ENCODE peak calls at places on chromosomes 12 and 14, in eight cellular contexts. S is fibroblast of lung, J is Peyer's patch, W is Panc1, I is sigmoid colon, H is thyroid gland, P is GM12878, B is A673. K is an unnamed sample.

GRCh38 chr12:77124767-77125166 is 59.4 kb upstream of the E2F7 start:
- DNase-seq in J (no peak), B (no peak), H (no peak), S (peak; percentile 85), P (no peak), W (no peak), I (no peak), K (no peak)

GRCh38 chr12:113083863-113084430 is 27.4 kb downstream of the DTX1 start:
- DNase-seq in J (peak; percentile 54), S (no peak), W (no peak), B (no peak), P (no peak), I (peak; percentile 76), H (peak; percentile 33), K (no peak)

GRCh38 chr12:118513554-118513953 is 137.2 kb downstream of the SUDS3 start:
- DNase-seq in H (no peak), J (no peak), I (no peak), P (no peak), B (no peak), W (no peak), S (no peak), K (no peak)

GRCh38 chr12:57462307-57463253 is 3.0 kb downstream of the GLI1 start:
- DNase-seq in J (peak; percentile 86), B (peak; percentile 95), W (peak; percentile 94), H (peak; percentile 83), S (peak; percentile 83), P (peak; percentile 81), I (peak; percentile 95), K (no peak)

GRCh38 chr12:3994500-3994899 is 121.3 kb upstream of the PARP11 start:
- DNase-seq in I (no peak), P (no peak), H (no peak), S (no peak), B (no peak), J (no peak), W (no peak), K (no peak)

GRCh38 chr12:130839770-130840355 is 813 bp upstream of the STX2 start:
- DNase-seq in W (no peak), H (no peak), I (peak; percentile 41), J (no peak), P (no peak), S (no peak), B (no peak), K (no peak)

GRCh38 chr14:22225526-22226133 is 363.4 kb downstream of the DAD1 start:
- DNase-seq in J (no peak), W (no peak), S (peak; percentile 80), H (no peak), I (no peak), B (no peak), P (no peak), K (no peak)

GRCh38 chr12:32201996-32202395 is 95.3 kb downstream of the BICD1 start:
- DNase-seq in S (no peak), B (no peak), W (no peak), J (no peak), P (no peak), H (peak; percentile 44), I (no peak), K (no peak)

GRCh38 chr12:94202245-94203180 is 54.1 kb downstream of the PLXNC1 start:
- DNase-seq in B (no peak), H (no peak), P (no peak), W (no peak), S (no peak), J (no peak), I (no peak), K (no peak)

GRCh38 chr14:71089974-71090373 is 182.7 kb downstream of the PCNX1 start:
- DNase-seq in H (no peak), W (no peak), B (no peak), J (no peak), I (no peak), P (no peak), S (peak; percentile 51), K (no peak)

GRCh38 chr14:20415723-20416622 is 2.7 kb upstream of the TEP1 start:
- DNase-seq in W (no peak), J (no peak), B (peak; percentile 80), P (peak; percentile 49), S (peak; percentile 41), I (no peak), H (peak; percentile 15), K (no peak)

GRCh38 chr12:108696111-108696995 is 35.0 kb downstream of the CORO1C start:
- DNase-seq in I (peak; percentile 86), W (no peak), P (no peak), B (no peak), H (no peak), J (no peak), S (peak; percentile 100), K (no peak)

GRCh38 chr12:68539615-68539952 is 71.1 kb upstream of the RAP1B start:
- DNase-seq in I (no peak), H (no peak), P (no peak), J (no peak), B (no peak), W (no peak), S (no peak), K (no peak)

GRCh38 chr12:124759841-124760508 is 103.7 kb downstream of the SCARB1 start:
- DNase-seq in P (no peak), H (no peak), B (no peak), S (peak; percentile 78), I (no peak), J (no peak), W (no peak), K (no peak)

GRCh38 chr12:31317471-31318397 is 8.2 kb downstream of the SINHCAF start:
- DNase-seq in S (peak; percentile 35), I (no peak), P (no peak), B (no peak), H (no peak), J (no peak), W (no peak), K (no peak)

GRCh38 chr12:124545508-124546418 is 21.6 kb downstream of the NCOR2 start:
- DNase-seq in W (no peak), J (no peak), S (peak; percentile 92), P (peak; percentile 76), B (no peak), H (no peak), I (no peak), K (no peak)

GRCh38 chr14:69354383-69355154 is 43.5 kb downstream of the ERH start:
- DNase-seq in J (peak; percentile 73), W (no peak), B (no peak), I (peak; percentile 57), H (peak; percentile 29), P (peak; percentile 87), S (no peak), K (no peak)

GRCh38 chr14:83129503-83129902 is 1595.8 kb upstream of the SEL1L start:
- DNase-seq in J (no peak), S (no peak), P (no peak), W (no peak), H (no peak), I (no peak), B (no peak), K (no peak)

GRCh38 chr14:92785601-92786426 is 8.3 kb upstream of the GOLGA5 start:
- DNase-seq in H (no peak), I (no peak), P (no peak), B (no peak), W (no peak), S (peak; percentile 92), J (no peak), K (no peak)

GRCh38 chr12:89882051-89882450 is 173.4 kb upstream of the ATP2B1 start:
- DNase-seq in H (no peak), S (peak; percentile 58), I (no peak), J (no peak), B (no peak), W (no peak), P (peak; percentile 55), K (no peak)

GRCh38 chr12:124273630-124274029 is 21.3 kb upstream of the RFLNA start:
- DNase-seq in S (peak; percentile 39), H (no peak), P (peak; percentile 37), I (no peak), J (no peak), W (no peak), B (peak; percentile 54), K (no peak)

GRCh38 chr14:35123388-35123703 is 994 bp downstream of the PRORP start:
- DNase-seq in H (no peak), W (no peak), P (no peak), I (no peak), J (no peak), B (no peak), S (no peak), K (no peak)
- H3K27ac ChIP-seq in H (no peak overlapping the region), W (peak overlapping the region; percentile 99), P (peak overlapping the region; percentile 99), I (peak overlapping the region; percentile 95), J (peak overlapping the region; percentile 97), B (peak overlapping the region; percentile 98), S (peak overlapping the region; percentile 97), K (peak overlapping the region; percentile 98)

GRCh38 chr14:103696027-103696402 is 19.2 kb downstream of the XRCC3 start:
- DNase-seq in B (no peak), W (no peak), P (no peak), H (no peak), I (no peak), J (no peak), S (no peak), K (no peak)

GRCh38 chr14:103693514-103693913 is 21.7 kb downstream of the XRCC3 start:
- DNase-seq in I (no peak), H (no peak), B (no peak), J (peak; percentile 81), S (no peak), W (no peak), P (no peak), K (no peak)

GRCh38 chr14:103695331-103696026 is 19.8 kb downstream of the XRCC3 start:
- DNase-seq in P (no peak), S (no peak), H (no peak), B (no peak), I (no peak), W (no peak), J (no peak), K (no peak)

GRCh38 chr14:103692871-103693270 is 22.4 kb downstream of the XRCC3 start:
- DNase-seq in S (no peak), I (no peak), W (no peak), H (no peak), B (no peak), J (no peak), P (no peak), K (no peak)

DNA sequence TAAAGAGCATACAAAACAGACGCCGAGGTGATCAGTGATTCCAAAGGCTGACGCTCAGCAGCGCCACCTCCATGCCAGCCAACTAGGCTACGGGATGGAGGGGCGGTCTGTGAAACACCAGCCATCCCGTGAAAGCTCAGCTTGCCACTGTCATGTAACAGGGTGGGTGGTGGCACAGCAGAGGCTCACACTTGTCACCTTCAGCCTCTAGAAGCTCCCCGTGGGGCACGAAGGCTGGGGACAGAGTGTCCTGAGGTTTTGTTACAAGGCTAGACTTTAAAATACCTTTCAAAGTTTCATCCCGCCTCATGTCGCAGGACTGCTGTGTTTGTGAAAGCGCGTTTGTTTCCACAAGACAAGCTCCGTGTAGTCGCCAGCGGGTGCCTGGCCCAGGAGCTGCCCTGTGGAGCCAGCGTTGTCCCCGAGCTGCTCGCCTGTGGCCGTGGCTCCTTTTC is 20.7 kb downstream of the XRCC3 start:
- DNase-seq in H (no peak), I (no peak), W (no peak), S (no peak), P (no peak), J (no peak), B (no peak), K (no peak)
- TF ChIP-seq CTCF in H (no peak), I (no peak), W (no peak), S (no peak), P (no peak), J (no peak), B (peak; percentile 26), K (no peak)

GRCh38 chr14:105482486-105483110 is 4.1 kb upstream of the CRIP1 start:
- DNase-seq in B (no peak), J (no peak), P (no peak), H (no peak), S (no peak), I (no peak), W (no peak), K (no peak)
- H3K4me1 ChIP-seq in B (peaks cover 36% of the 10 kb centered on the region), J (peaks cover 22% of the 10 kb centered on the region), P (peaks cover 30% of the 10 kb centered on the region), H (peaks cover 50% of the 10 kb centered on the region), S (peaks cover 13% of the 10 kb centered on the region), I (no peaks in the 10 kb centered on the region), W (peaks cover 59% of the 10 kb centered on the region), K (peaks cover 83% of the 10 kb centered on the region)

GRCh38 chr12:11794311-11794710 is 144.8 kb downstream of the ETV6 start:
- DNase-seq in I (peak; percentile 78), P (no peak), S (peak; percentile 52), H (peak; percentile 50), B (no peak), W (no peak), J (no peak), K (no peak)
- H3K27ac ChIP-seq in I (peak overlapping the region; percentile 82), P (no peak overlapping the region), S (no peak overlapping the region), H (no peak overlapping the region), B (no peak overlapping the region), W (no peak overlapping the region), J (no peak overlapping the region), K (peak overlapping the region; percentile 80)